ENCODE peak calls at places on chromosome 3, in six cellular contexts. O is fibroblast of mammary gland, U is PC-9, B is AG04449, E is GM20000, P is AG04450. H is an unnamed sample.

GRCh38 chr3:71301001-71301400 is 282.5 kb downstream of the FOXP1 start:
- DNase-seq in O (no peak), U (no peak), B (no peak), E (peak), P (no peak), H (no peak)

GRCh38 chr3:128297401-128298138 is 144.3 kb downstream of the EEFSEC start:
- DNase-seq in O (peak), U (peak), B (peak), E (no peak), P (no peak), H (no peak)

GRCh38 chr3:195182470-195182795 is 88.5 kb downstream of the XXYLT1 start:
- DNase-seq in O (peak), U (no peak), B (no peak), E (no peak), P (peak), H (no peak)

GRCh38 chr3:11154036-11154952 is at the start of gene HRH1:
- DNase-seq in O (no peak), U (peak), B (no peak), E (no peak), P (no peak), H (peak)

GRCh38 chr3:183927059-183927458 is 42.4 kb upstream of the PARL start:
- DNase-seq in O (no peak), U (no peak), B (no peak), E (no peak), P (no peak), H (no peak)

GRCh38 chr3:53425936-53426335 is 68.5 kb upstream of the CACNA1D start:
- DNase-seq in O (no peak), U (no peak), B (no peak), E (no peak), P (no peak), H (no peak)

GRCh38 chr3:136332776-136333175 is 82.6 kb downstream of the PCCB start:
- DNase-seq in O (peak), U (no peak), B (no peak), E (no peak), P (peak), H (no peak)

GRCh38 chr3:12224181-12225147 is 64.4 kb upstream of the PPARG start:
- DNase-seq in O (peak), U (no peak), B (no peak), E (no peak), P (no peak), H (no peak)

GRCh38 chr3:126968328-126968994 is 14.5 kb upstream of the PLXNA1 start:
- DNase-seq in O (peak), U (no peak), B (no peak), E (no peak), P (no peak), H (no peak)

GRCh38 chr3:143358155-143358792 is 238.7 kb downstream of the CHST2 start:
- DNase-seq in O (no peak), U (no peak), B (no peak), E (no peak), P (no peak), H (no peak)

GRCh38 chr3:186821429-186822367 is 15.4 kb upstream of the RFC4 start:
- DNase-seq in O (peak), U (no peak), B (peak), E (peak), P (no peak), H (no peak)

GRCh38 chr3:193510154-193510553 is 44.5 kb downstream of the ATP13A4 start:
- DNase-seq in O (no peak), U (no peak), B (no peak), E (no peak), P (no peak), H (no peak)

GRCh38 chr3:117407317-117407716 is 697.7 kb downstream of the TUSC7 start:
- DNase-seq in O (peak), U (no peak), B (no peak), E (peak), P (no peak), H (no peak)
- TF ChIP-seq CTCF in O (peak), U (peak), B (peak), E (peak), P (peak), H (peak)

DNA sequence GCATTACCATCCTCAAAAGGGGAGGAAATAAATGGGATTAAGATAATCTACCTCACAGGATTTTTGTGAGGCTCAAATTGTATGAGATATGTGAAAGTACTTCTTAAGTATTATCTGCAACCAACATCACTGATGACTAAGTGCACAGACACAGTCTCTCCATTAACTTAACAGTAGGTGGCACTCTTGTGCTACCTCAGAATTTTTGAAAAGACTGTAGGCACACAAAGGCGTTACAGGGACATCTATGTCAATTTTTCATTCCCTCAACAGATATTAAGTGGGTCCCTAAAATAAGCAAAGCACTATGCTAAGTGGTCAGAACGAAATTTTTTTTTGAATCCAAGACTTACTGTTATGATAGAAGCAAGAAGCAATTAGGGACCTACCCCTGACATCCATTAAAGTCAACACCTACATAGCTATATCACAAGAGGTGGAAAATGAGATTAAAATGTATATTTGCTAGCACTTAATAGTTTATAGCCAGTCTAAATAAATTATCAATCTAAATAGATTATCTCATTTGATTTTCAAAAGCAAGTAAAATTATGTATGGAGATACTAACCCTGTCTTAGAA is 52.9 kb downstream of the RYK start:
- DNase-seq in O (peak), U (peak), B (peak), E (peak), P (peak), H (no peak)
- TF ChIP-seq CTCF in O (peak), U (peak), B (peak), E (peak), P (peak), H (peak)

GRCh38 chr3:114706591-114707224 is 412.9 kb downstream of the TIGIT start:
- DNase-seq in O (peak), U (peak), B (no peak), E (peak), P (peak), H (no peak)
- TF ChIP-seq CTCF in O (no peak), U (no peak), B (no peak), E (no peak), P (no peak), H (no peak)

GRCh38 chr3:86547697-86548096 is 443.3 kb downstream of the VGLL3 start:
- DNase-seq in O (no peak), U (no peak), B (no peak), E (no peak), P (no peak), H (no peak)
- TF ChIP-seq CTCF in O (no peak), U (no peak), B (no peak), E (no peak), P (no peak), H (no peak)

GRCh38 chr3:140206196-140207040 is 271.4 kb downstream of the CLSTN2 start:
- DNase-seq in O (peak), U (peak), B (no peak), E (no peak), P (no peak), H (peak)
- TF ChIP-seq CTCF in O (peak), U (peak), B (no peak), E (no peak), P (peak), H (peak)

H was measured in progenitor cell of endocrine pancreas.